ENCODE peak calls at places on chromosomes 4 and X, in six cellular contexts. M is hepatocyte; B is heart left ventricle; T is CD8-positive, alpha-beta T cell; Q is tibial artery; I is ascending aorta. G is an unnamed sample. For H3K36me3, the result is how much of the 10 kb centered on the place peaks cover.

GRCh38 chr4:2462992-2463762 is 5.7 kb upstream of the RNF4 start:
- DNase-seq in M (no peak), B (no peak), T (no peak), Q (no peak), I (no peak), G (no peak)

GRCh38 chrX:51891821-51892551 is 1.4 kb upstream of the MAGED1 start:
- DNase-seq in M (peak), B (peak), T (no peak), Q (peak), I (no peak), G (no peak)

GRCh38 chrX:135688137-135688536 is 25.3 kb upstream of the CT45A1 start:
- DNase-seq in M (no peak), B (no peak), T (no peak), Q (no peak), I (no peak), G (no peak)

GRCh38 chr4:174989791-174990190 is 71.6 kb downstream of the ADAM29 start:
- DNase-seq in M (no peak), B (no peak), T (no peak), Q (no peak), I (no peak), G (no peak)

GRCh38 chrX:22559506-22559905 is 286.8 kb downstream of the CBLL2 start:
- DNase-seq in M (no peak), B (no peak), T (no peak), Q (no peak), I (no peak), G (no peak)

GRCh38 chr4:20281453-20281852 is 29.7 kb downstream of the SLIT2 start:
- DNase-seq in M (no peak), B (no peak), T (no peak), Q (no peak), I (no peak), G (no peak)

GRCh38 chr4:165505991-165506779 is 127.4 kb downstream of the CPE start:
- DNase-seq in M (peak), B (no peak), T (no peak), Q (no peak), I (no peak), G (no peak)

GRCh38 chr4:108919229-108919893 is 156.5 kb upstream of the ETNPPL start:
- DNase-seq in M (no peak), B (no peak), T (no peak), Q (no peak), I (no peak), G (no peak)

GRCh38 chr4:6665320-6665654 is 24.8 kb downstream of the MRFAP1 start:
- DNase-seq in M (no peak), B (no peak), T (no peak), Q (no peak), I (no peak), G (no peak)

GRCh38 chrX:11756354-11757318 is 1.4 kb upstream of the MSL3 start:
- DNase-seq in M (peak), B (no peak), T (no peak), Q (no peak), I (no peak), G (no peak)

GRCh38 chrX:129540068-129540653 is at the start of gene OCRL:
- DNase-seq in M (peak), B (peak), T (peak), Q (peak), I (no peak), G (peak)

GRCh38 chrX:13005671-13006473 is 31.0 kb downstream of the TMSB4X start:
- DNase-seq in M (no peak), B (peak), T (no peak), Q (peak), I (no peak), G (peak)

GRCh38 chrX:137032841-137033773 is 688 bp downstream of the GPR101 start:
- DNase-seq in M (no peak), B (no peak), T (no peak), Q (no peak), I (no peak), G (no peak)

GRCh38 chr4:105637409-105638258 is 70.9 kb downstream of the INTS12 start:
- DNase-seq in M (peak), B (peak), T (no peak), Q (peak), I (no peak), G (peak)

GRCh38 chr4:48267574-48267973 is 2.1 kb downstream of the TEC start:
- DNase-seq in M (no peak), B (no peak), T (no peak), Q (no peak), I (no peak), G (no peak)
- H3K4me3 ChIP-seq in M (no peak), B (no peak), T (no peak), Q (no peak), I (no peak), G (peak)

DNA sequence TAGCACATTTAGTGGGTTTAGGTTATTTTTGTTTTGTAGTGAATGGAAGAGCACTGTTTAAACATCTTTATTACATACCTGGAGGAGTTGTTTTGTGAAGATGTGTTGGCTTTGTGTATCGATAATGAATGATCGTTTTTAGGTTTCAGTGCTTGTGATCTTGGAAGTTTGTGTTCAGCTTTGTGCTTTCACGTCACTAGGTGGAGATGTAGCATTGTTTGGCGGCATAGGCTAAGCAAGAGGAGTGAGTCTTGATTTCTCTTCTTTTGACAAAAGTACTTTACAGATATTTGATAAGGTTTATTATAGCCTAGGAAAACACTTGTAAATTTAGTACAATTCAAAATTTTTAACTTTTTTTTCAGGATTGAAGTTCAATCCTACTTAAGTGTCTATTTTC is 50.4 kb downstream of the PDK3 start:
- DNase-seq in M (peak), B (no peak), T (no peak), Q (no peak), I (no peak), G (no peak)
- TF ChIP-seq CTCF in M (peak), B (peak), T (no peak), Q (peak), I (no peak), G (no peak)

DNA sequence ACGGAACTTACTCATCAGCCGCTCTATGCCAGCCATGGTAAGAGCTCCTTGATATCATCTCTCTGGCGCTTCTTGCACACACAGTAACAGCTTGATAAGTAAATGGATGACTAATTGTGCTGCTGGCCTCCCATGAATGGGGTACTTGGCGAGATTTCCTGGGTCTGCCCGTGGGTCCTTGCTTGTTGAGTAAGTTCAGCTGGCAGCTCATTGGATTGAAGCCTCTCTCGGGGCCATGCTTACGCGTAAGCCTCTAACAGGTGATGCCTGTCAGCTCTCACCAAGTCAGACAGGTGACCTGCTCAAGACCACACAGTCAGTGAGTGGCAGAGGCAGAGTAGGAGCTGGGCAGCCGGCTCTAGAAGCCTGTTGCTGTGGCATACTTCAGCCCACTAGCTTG is 7.7 kb downstream of the NSG1 start:
- DNase-seq in M (no peak), B (no peak), T (no peak), Q (no peak), I (no peak), G (no peak)
- H3K36me3 ChIP-seq in M (under half), B (under half), T (under half), Q (under half), I (under half), G (under half)

GRCh38 chr4:71648448-71648847 is 135.4 kb downstream of the GC start:
- DNase-seq in M (no peak), B (no peak), T (no peak), Q (no peak), I (no peak), G (no peak)
- H3K4me3 ChIP-seq in M (no peak), B (no peak), T (no peak), Q (no peak), I (no peak), G (no peak)